ENCODE peak calls at places on chromosome 10, in seven cellular contexts. F is GM13977, D is thoracic aorta, A is uterus, V is HCT116, O is A549, J is upper lobe of right lung. H is an unnamed sample.
A peak's percentile ranks its signal among the peaks of the same experiment; 100 is the strongest.

GRCh38 chr10:70584366-70584765 is 18.2 kb downstream of the PRF1 start:
- DNase-seq in F (no peak), D (no peak), A (no peak), V (no peak), O (no peak), J (peak; percentile 35), H (no peak)

GRCh38 chr10:7084255-7085005 is 326.4 kb downstream of the SFMBT2 start:
- DNase-seq in F (no peak), D (no peak), A (no peak), V (no peak), O (no peak), J (no peak), H (no peak)

GRCh38 chr10:102579206-102579790 is 65.0 kb upstream of the TRIM8 start:
- DNase-seq in F (no peak), D (no peak), A (no peak), V (no peak), O (no peak), J (no peak), H (no peak)

GRCh38 chr10:125016611-125017202 is 74.8 kb downstream of the ZRANB1 start:
- DNase-seq in F (no peak), D (no peak), A (peak; percentile 62), V (no peak), O (no peak), J (no peak), H (no peak)

GRCh38 chr10:94439275-94439861 is 37.0 kb downstream of the TBC1D12 start:
- DNase-seq in F (no peak), D (no peak), A (no peak), V (no peak), O (no peak), J (no peak), H (no peak)

GRCh38 chr10:112027881-112028280 is 155.7 kb downstream of the GPAM start:
- DNase-seq in F (no peak), D (no peak), A (no peak), V (no peak), O (no peak), J (no peak), H (no peak)

GRCh38 chr10:47371629-47372485 is 12.2 kb downstream of the ZNF488 start:
- DNase-seq in F (no peak), D (no peak), A (no peak), V (no peak), O (no peak), J (no peak), H (peak; percentile 42)

GRCh38 chr10:95214369-95214768 is 20.3 kb downstream of the ACSM6 start:
- DNase-seq in F (no peak), D (no peak), A (no peak), V (no peak), O (no peak), J (no peak), H (no peak)

GRCh38 chr10:78687616-78688015 is 381.1 kb upstream of the ZMIZ1 start:
- DNase-seq in F (no peak), D (no peak), A (no peak), V (no peak), O (no peak), J (no peak), H (no peak)

GRCh38 chr10:129758591-129759021 is 205.5 kb downstream of the EBF3 start:
- DNase-seq in F (no peak), D (no peak), A (peak; percentile 3), V (no peak), O (no peak), J (no peak), H (peak; percentile 43)

GRCh38 chr10:30155401-30155800 is 96.0 kb upstream of the JCAD start:
- DNase-seq in F (no peak), D (peak; percentile 15), A (peak; percentile 36), V (no peak), O (no peak), J (no peak), H (no peak)

GRCh38 chr10:80662429-80663211 is 124.9 kb downstream of the SH2D4B start:
- DNase-seq in F (peak; percentile 64), D (peak; percentile 53), A (peak; percentile 78), V (peak; percentile 61), O (peak; percentile 87), J (peak; percentile 89), H (peak; percentile 89)

GRCh38 chr10:118543714-118544400 is 51.6 kb downstream of the PRLHR start:
- DNase-seq in F (peak; percentile 37), D (no peak), A (no peak), V (peak; percentile 63), O (peak; percentile 69), J (peak; percentile 69), H (peak; percentile 73)

GRCh38 chr10:24518981-24519597 is 204.6 kb downstream of the ARHGAP21 start:
- DNase-seq in F (peak; percentile 49), D (no peak), A (peak; percentile 56), V (peak; percentile 23), O (peak; percentile 67), J (no peak), H (no peak)

GRCh38 chr10:107072786-107073185 is 91.7 kb downstream of the SORCS1 start:
- DNase-seq in F (no peak), D (no peak), A (no peak), V (no peak), O (no peak), J (no peak), H (no peak)

GRCh38 chr10:17001961-17002749 is 127.5 kb downstream of the CUBN start:
- DNase-seq in F (peak; percentile 21), D (peak; percentile 35), A (peak; percentile 68), V (no peak), O (no peak), J (no peak), H (no peak)

GRCh38 chr10:30963994-30964930 is 67.4 kb downstream of the ZNF438 start:
- DNase-seq in F (no peak), D (no peak), A (no peak), V (no peak), O (no peak), J (no peak), H (no peak)

GRCh38 chr10:88234332-88234731 is 348.8 kb downstream of the RNLS start:
- DNase-seq in F (no peak), D (no peak), A (no peak), V (no peak), O (no peak), J (no peak), H (no peak)

GRCh38 chr10:70890917-70891431 is 2.6 kb upstream of the PCBD1 start:
- DNase-seq in F (no peak), D (no peak), A (peak; percentile 30), V (no peak), O (no peak), J (no peak), H (no peak)

GRCh38 chr10:97279121-97279815 is 13.2 kb downstream of the ARHGAP19 start:
- DNase-seq in F (no peak), D (no peak), A (peak; percentile 24), V (no peak), O (no peak), J (no peak), H (peak; percentile 16)

GRCh38 chr10:7412482-7413251 is 1.8 kb upstream of the SFMBT2 start:
- DNase-seq in F (no peak), D (no peak), A (no peak), V (no peak), O (no peak), J (peak; percentile 81), H (no peak)

GRCh38 chr10:109959571-109960145 is 36.3 kb upstream of the XPNPEP1 start:
- DNase-seq in F (no peak), D (no peak), A (no peak), V (no peak), O (no peak), J (no peak), H (no peak)

GRCh38 chr10:11177926-11178453 is 160.3 kb downstream of the CELF2 start:
- DNase-seq in F (no peak), D (no peak), A (no peak), V (no peak), O (no peak), J (no peak), H (no peak)
- TF ChIP-seq CTCF in F (peak; percentile 50), D (no peak), A (no peak), V (no peak), O (no peak), J (no peak), H (no peak)

GRCh38 chr10:75319274-75319673 is 82.3 kb downstream of the ZNF503 start:
- DNase-seq in F (no peak), D (no peak), A (no peak), V (no peak), O (no peak), J (no peak), H (no peak)
- TF ChIP-seq CTCF in F (no peak), D (no peak), A (no peak), V (no peak), O (no peak), J (no peak), H (peak; percentile 48)

DNA sequence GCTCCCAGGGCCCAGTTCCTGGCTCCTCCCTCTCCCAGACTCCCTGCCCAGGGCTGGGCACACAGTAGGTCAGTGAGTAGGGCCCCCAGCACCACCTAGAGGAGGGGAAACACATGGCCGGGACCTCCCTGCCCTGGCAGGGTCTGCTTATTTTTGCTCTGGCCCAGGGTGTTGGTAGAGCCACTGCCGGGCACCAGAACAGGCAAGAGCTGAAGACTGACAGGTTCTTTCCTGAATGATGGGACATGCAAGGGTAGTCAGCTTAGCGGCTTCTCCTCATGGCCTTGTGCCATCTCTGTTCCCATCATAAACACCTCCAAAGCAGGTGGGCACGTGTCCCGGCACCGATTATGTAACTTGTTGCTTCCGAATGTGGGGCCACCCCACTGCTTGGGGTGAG is 86.5 kb downstream of the NEURL1 start:
- DNase-seq in F (no peak), D (no peak), A (no peak), V (no peak), O (no peak), J (no peak), H (no peak)
- TF ChIP-seq CTCF in F (no peak), D (no peak), A (no peak), V (peak; percentile 19), O (no peak), J (no peak), H (no peak)

GRCh38 chr10:34156781-34157425 is 658.2 kb downstream of the PARD3 start:
- DNase-seq in F (no peak), D (no peak), A (peak; percentile 54), V (no peak), O (peak; percentile 11), J (no peak), H (no peak)
- TF ChIP-seq CTCF in F (no peak), D (no peak), A (no peak), V (no peak), O (no peak), J (no peak), H (no peak)

GRCh38 chr10:49176310-49177268 is 11.6 kb downstream of the TMEM273 start:
- DNase-seq in F (no peak), D (no peak), A (no peak), V (no peak), O (no peak), J (no peak), H (peak; percentile 40)
- TF ChIP-seq CTCF in F (no peak), D (no peak), A (no peak), V (no peak), O (no peak), J (no peak), H (no peak)

DNA sequence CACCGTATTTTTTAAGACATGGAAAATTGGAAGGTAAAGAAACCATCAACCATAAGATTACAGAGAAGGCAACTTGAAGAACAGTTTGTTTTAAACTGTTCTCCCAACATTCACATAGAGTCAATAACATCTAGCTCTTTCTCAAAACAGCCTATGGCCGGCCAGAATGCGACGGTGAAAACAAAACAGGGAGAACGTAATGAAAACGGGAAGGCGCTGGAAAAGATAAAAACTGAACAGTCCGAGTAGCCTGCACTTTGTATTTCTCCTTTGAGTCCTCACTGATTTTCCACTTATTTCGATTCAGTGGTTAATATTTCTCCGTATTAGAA is 637 bp downstream of the MICU1 start:
- DNase-seq in F (no peak), D (no peak), A (no peak), V (no peak), O (no peak), J (no peak), H (no peak)
- TF ChIP-seq CTCF in F (no peak), D (no peak), A (no peak), V (no peak), O (no peak), J (no peak), H (no peak)

GRCh38 chr10:119725550-119726290 is at the start of gene INPP5F:
- DNase-seq in F (peak; percentile 100), D (peak; percentile 97), A (peak; percentile 99), V (peak; percentile 97), O (peak; percentile 98), J (peak; percentile 100), H (peak; percentile 99)
- TF ChIP-seq CTCF in F (peak; percentile 37), D (peak; percentile 41), A (peak; percentile 40), V (peak; percentile 15), O (peak; percentile 24), J (peak; percentile 28), H (peak; percentile 43)